ENCODE peak calls at places on chromosomes 12 and 14, in five cellular contexts. One of them, this sample, is unnamed.

GRCh38 chr12:105493091-105493615 is 162.7 kb downstream of the C12orf75 start:
- DNase-seq in BJ: no peak
- DNase-seq in A549: no peak
- DNase-seq in AG10803: peak; percentile 68
- DNase-seq in GM13977: no peak
- DNase-seq in this sample: no peak

GRCh38 chr12:19338405-19338804 is 100.9 kb upstream of the AEBP2 start:
- DNase-seq in GM13977: no peak
- DNase-seq in A549: no peak
- DNase-seq in AG10803: no peak
- DNase-seq in BJ: no peak
- DNase-seq in this sample: no peak

GRCh38 chr12:10140001-10140400 is 10.0 kb upstream of the CLEC7A start:
- DNase-seq in GM13977: peak; percentile 38
- DNase-seq in BJ: no peak
- DNase-seq in A549: peak; percentile 79
- DNase-seq in AG10803: peak; percentile 70
- DNase-seq in this sample: no peak

GRCh38 chr14:28901631-28902030 is 135.0 kb downstream of the FOXG1 start:
- DNase-seq in A549: no peak
- DNase-seq in BJ: no peak
- DNase-seq in AG10803: no peak
- DNase-seq in GM13977: no peak
- DNase-seq in this sample: no peak

GRCh38 chr12:28340261-28340660 is 150.0 kb downstream of the CCDC91 start:
- DNase-seq in AG10803: no peak
- DNase-seq in BJ: peak; percentile 3
- DNase-seq in A549: no peak
- DNase-seq in GM13977: no peak
- DNase-seq in this sample: no peak

GRCh38 chr12:20528208-20528607 is 159.9 kb downstream of the PDE3A start:
- DNase-seq in BJ: no peak
- DNase-seq in GM13977: no peak
- DNase-seq in AG10803: no peak
- DNase-seq in A549: peak; percentile 82
- DNase-seq in this sample: no peak

GRCh38 chr12:14849664-14850063 is 6.3 kb upstream of the ART4 start:
- DNase-seq in GM13977: no peak
- DNase-seq in AG10803: peak; percentile 16
- DNase-seq in A549: no peak
- DNase-seq in BJ: peak; percentile 96
- DNase-seq in this sample: no peak

GRCh38 chr14:50831704-50832130 is 755 bp upstream of the NIN start:
- DNase-seq in BJ: no peak
- DNase-seq in GM13977: no peak
- DNase-seq in A549: peak; percentile 18
- DNase-seq in AG10803: no peak
- DNase-seq in this sample: no peak

GRCh38 chr14:49769171-49769570 is 1.2 kb downstream of the KLHDC2 start:
- DNase-seq in AG10803: peak; percentile 70
- DNase-seq in A549: no peak
- DNase-seq in BJ: peak; percentile 28
- DNase-seq in GM13977: no peak
- DNase-seq in this sample: no peak

GRCh38 chr12:133227281-133227852 is 8.3 kb downstream of the ANHX start:
- DNase-seq in BJ: no peak
- DNase-seq in A549: no peak
- DNase-seq in AG10803: no peak
- DNase-seq in GM13977: no peak
- DNase-seq in this sample: no peak
- TF ChIP-seq CTCF in BJ: no peak
- TF ChIP-seq CTCF in A549: no peak
- TF ChIP-seq CTCF in AG10803: no peak
- TF ChIP-seq CTCF in GM13977: no peak
- TF ChIP-seq CTCF in this sample: no peak

GRCh38 chr14:33908540-33909223 is 42.2 kb downstream of the EGLN3 start:
- DNase-seq in GM13977: no peak
- DNase-seq in A549: peak; percentile 7
- DNase-seq in BJ: no peak
- DNase-seq in AG10803: no peak
- DNase-seq in this sample: no peak
- TF ChIP-seq CTCF in GM13977: no peak
- TF ChIP-seq CTCF in A549: no peak
- TF ChIP-seq CTCF in BJ: no peak
- TF ChIP-seq CTCF in AG10803: no peak
- TF ChIP-seq CTCF in this sample: no peak

DNA sequence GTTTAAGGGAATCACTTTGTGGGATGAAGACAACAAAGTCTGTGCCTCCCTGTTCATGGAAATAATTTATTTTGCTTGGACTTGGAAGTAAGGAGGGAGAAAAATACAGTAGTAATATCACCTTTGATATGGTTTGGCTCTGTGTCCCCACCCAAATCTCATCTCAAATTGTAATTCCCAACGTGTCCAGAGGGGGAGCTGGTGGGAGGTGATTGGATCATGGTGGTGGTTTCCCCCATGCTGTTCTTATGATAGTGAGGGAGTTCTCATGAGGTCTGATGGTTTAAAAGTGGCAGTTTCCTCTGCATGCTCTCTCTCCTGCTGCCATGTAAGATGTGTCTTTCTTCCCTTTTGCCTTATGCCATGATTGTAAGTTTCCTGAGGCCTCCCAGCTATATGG is 460.7 kb downstream of the NOVA1 start:
- DNase-seq in AG10803: no peak
- DNase-seq in GM13977: no peak
- DNase-seq in A549: no peak
- DNase-seq in BJ: no peak
- DNase-seq in this sample: no peak
- TF ChIP-seq CTCF in AG10803: no peak
- TF ChIP-seq CTCF in GM13977: peak; percentile 6
- TF ChIP-seq CTCF in A549: no peak
- TF ChIP-seq CTCF in BJ: no peak
- TF ChIP-seq CTCF in this sample: no peak

GRCh38 chr12:85448548-85449139 is 168.6 kb downstream of the ALX1 start:
- DNase-seq in AG10803: peak; percentile 15
- DNase-seq in A549: peak; percentile 25
- DNase-seq in BJ: no peak
- DNase-seq in GM13977: peak; percentile 11
- DNase-seq in this sample: no peak
- TF ChIP-seq CTCF in AG10803: peak; percentile 55
- TF ChIP-seq CTCF in A549: peak; percentile 75
- TF ChIP-seq CTCF in BJ: peak; percentile 31
- TF ChIP-seq CTCF in GM13977: peak; percentile 7
- TF ChIP-seq CTCF in this sample: peak; percentile 3

GRCh38 chr14:68270342-68270741 is 450.8 kb downstream of the RAD51B start:
- DNase-seq in AG10803: no peak
- DNase-seq in A549: no peak
- DNase-seq in BJ: peak; percentile 68
- DNase-seq in GM13977: no peak
- DNase-seq in this sample: no peak

GRCh38 chr14:68268197-68268596 is 448.6 kb downstream of the RAD51B start:
- DNase-seq in GM13977: peak; percentile 35
- DNase-seq in AG10803: no peak
- DNase-seq in A549: no peak
- DNase-seq in BJ: no peak
- DNase-seq in this sample: no peak

GRCh38 chr14:68269136-68269535 is 449.6 kb downstream of the RAD51B start:
- DNase-seq in GM13977: no peak
- DNase-seq in A549: no peak
- DNase-seq in BJ: no peak
- DNase-seq in AG10803: peak; percentile 32
- DNase-seq in this sample: peak; percentile 45

GRCh38 chr14:68266998-68267397 is 447.4 kb downstream of the RAD51B start:
- DNase-seq in AG10803: no peak
- DNase-seq in GM13977: no peak
- DNase-seq in A549: no peak
- DNase-seq in BJ: no peak
- DNase-seq in this sample: no peak

GRCh38 chr14:68268719-68269118 is 449.1 kb downstream of the RAD51B start:
- DNase-seq in AG10803: peak; percentile 68
- DNase-seq in GM13977: no peak
- DNase-seq in A549: no peak
- DNase-seq in BJ: no peak
- DNase-seq in this sample: peak; percentile 52
- TF ChIP-seq CTCF in AG10803: no peak
- TF ChIP-seq CTCF in GM13977: no peak
- TF ChIP-seq CTCF in A549: no peak
- TF ChIP-seq CTCF in BJ: no peak
- TF ChIP-seq CTCF in this sample: no peak

GRCh38 chr14:79568566-79568965 is 642.7 kb downstream of the DIO2 start:
- DNase-seq in AG10803: no peak
- DNase-seq in A549: no peak
- DNase-seq in GM13977: no peak
- DNase-seq in BJ: no peak
- DNase-seq in this sample: no peak
- TF ChIP-seq CTCF in AG10803: no peak
- TF ChIP-seq CTCF in A549: no peak
- TF ChIP-seq CTCF in GM13977: no peak
- TF ChIP-seq CTCF in BJ: no peak
- TF ChIP-seq CTCF in this sample: no peak

GRCh38 chr12:107929436-107929835 is 154.9 kb downstream of the ASCL4 start:
- DNase-seq in GM13977: peak; percentile 33
- DNase-seq in AG10803: peak; percentile 31
- DNase-seq in BJ: no peak
- DNase-seq in A549: peak; percentile 80
- DNase-seq in this sample: no peak
- TF ChIP-seq CTCF in GM13977: peak; percentile 36
- TF ChIP-seq CTCF in AG10803: peak; percentile 38
- TF ChIP-seq CTCF in BJ: no peak
- TF ChIP-seq CTCF in A549: peak; percentile 41
- TF ChIP-seq CTCF in this sample: no peak

DNA sequence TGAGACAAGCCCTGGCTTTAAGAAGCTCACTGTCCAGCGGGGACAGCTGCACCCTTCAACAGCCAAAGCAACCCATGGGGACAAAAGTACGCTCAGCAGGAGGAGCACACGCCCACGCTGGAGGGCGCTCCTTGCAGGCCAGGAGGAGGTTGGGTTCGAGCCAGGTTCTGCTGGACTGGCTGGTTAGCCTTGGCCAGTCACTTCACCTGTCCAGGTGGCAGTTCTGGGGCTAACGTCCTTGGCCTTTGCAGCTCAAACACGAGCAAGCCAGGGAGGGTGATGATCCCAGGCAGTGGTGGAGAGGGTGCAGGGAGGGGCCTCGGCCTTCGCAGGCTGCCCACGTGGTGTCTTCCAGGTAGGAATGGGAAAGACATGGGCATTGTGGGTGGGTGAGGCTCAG is 13.1 kb downstream of the CHGA start:
- DNase-seq in BJ: no peak
- DNase-seq in GM13977: no peak
- DNase-seq in A549: no peak
- DNase-seq in AG10803: no peak
- DNase-seq in this sample: no peak
- TF ChIP-seq CTCF in BJ: no peak
- TF ChIP-seq CTCF in GM13977: no peak
- TF ChIP-seq CTCF in A549: no peak
- TF ChIP-seq CTCF in AG10803: no peak
- TF ChIP-seq CTCF in this sample: no peak

GRCh38 chr12:125734137-125734536 is 668.9 kb downstream of the AACS start:
- DNase-seq in BJ: no peak
- DNase-seq in GM13977: no peak
- DNase-seq in AG10803: no peak
- DNase-seq in A549: peak; percentile 14
- DNase-seq in this sample: no peak
- TF ChIP-seq CTCF in BJ: no peak
- TF ChIP-seq CTCF in GM13977: no peak
- TF ChIP-seq CTCF in AG10803: no peak
- TF ChIP-seq CTCF in A549: no peak
- TF ChIP-seq CTCF in this sample: no peak

This sample was measured in natural killer cell.